ENCODE peak calls at places on chromosome 1, in six cellular contexts. N is heart left ventricle, O is IMR-90, T is suprapubic skin, W is body of pancreas, P is adrenal gland. X is an unnamed sample. For H3K9me3, the result is how much of the 10 kb centered on the place peaks cover.

GRCh38 chr1:101253976-101254660 is 17.3 kb downstream of the S1PR1 start:
- DNase-seq in O (peak), W (no peak), N (no peak), T (no peak), P (peak), X (no peak)

GRCh38 chr1:29991025-29991424 is 732.4 kb downstream of the MATN1 start:
- DNase-seq in T (no peak), N (no peak), O (no peak), W (peak), P (no peak), X (no peak)

GRCh38 chr1:159854693-159855192 is 7.7 kb downstream of the VSIG8 start:
- DNase-seq in T (peak), W (peak), P (peak), N (peak), O (peak), X (peak)

GRCh38 chr1:6393400-6394187 is at the start of gene ACOT7:
- DNase-seq in O (peak), N (peak), W (peak), P (peak), T (peak), X (peak)

GRCh38 chr1:61434276-61434675 is 290.7 kb downstream of the TM2D1 start:
- DNase-seq in P (no peak), N (no peak), W (no peak), O (peak), T (no peak), X (no peak)

GRCh38 chr1:42935313-42935624 is 23.4 kb downstream of the SLC2A1 start:
- DNase-seq in O (no peak), T (peak), W (peak), P (no peak), N (no peak), X (no peak)

GRCh38 chr1:5108740-5109139 is 454.3 kb downstream of the AJAP1 start:
- DNase-seq in W (no peak), O (no peak), T (no peak), P (no peak), N (no peak), X (no peak)

GRCh38 chr1:172357753-172358152 is 62.7 kb upstream of the C1orf105 start:
- DNase-seq in W (no peak), N (no peak), P (no peak), T (no peak), O (no peak), X (no peak)

GRCh38 chr1:53068314-53069084 is 6.5 kb downstream of the PODN start:
- DNase-seq in P (no peak), T (no peak), O (no peak), W (no peak), N (no peak), X (peak)

GRCh38 chr1:162443906-162444305 is 32.0 kb upstream of the SH2D1B start:
- DNase-seq in N (no peak), W (no peak), O (no peak), T (no peak), P (no peak), X (no peak)

GRCh38 chr1:107889524-107889923 is 75.5 kb downstream of the VAV3 start:
- DNase-seq in P (no peak), W (no peak), N (no peak), T (no peak), O (no peak), X (no peak)

GRCh38 chr1:17594690-17595601 is 55.4 kb downstream of the ARHGEF10L start:
- DNase-seq in O (no peak), W (no peak), N (no peak), T (no peak), P (no peak), X (no peak)

GRCh38 chr1:10387611-10388386 is 11.1 kb upstream of the PGD start:
- DNase-seq in T (no peak), N (peak), P (no peak), O (peak), W (peak), X (peak)

GRCh38 chr1:106678661-106679060 is 377.8 kb upstream of the PRMT6 start:
- DNase-seq in W (no peak), T (no peak), N (no peak), P (no peak), O (no peak), X (no peak)
- H3K9me3 ChIP-seq in W (under half), T (under half), N (under half), P (under half), O (under half), X (under half)

DNA sequence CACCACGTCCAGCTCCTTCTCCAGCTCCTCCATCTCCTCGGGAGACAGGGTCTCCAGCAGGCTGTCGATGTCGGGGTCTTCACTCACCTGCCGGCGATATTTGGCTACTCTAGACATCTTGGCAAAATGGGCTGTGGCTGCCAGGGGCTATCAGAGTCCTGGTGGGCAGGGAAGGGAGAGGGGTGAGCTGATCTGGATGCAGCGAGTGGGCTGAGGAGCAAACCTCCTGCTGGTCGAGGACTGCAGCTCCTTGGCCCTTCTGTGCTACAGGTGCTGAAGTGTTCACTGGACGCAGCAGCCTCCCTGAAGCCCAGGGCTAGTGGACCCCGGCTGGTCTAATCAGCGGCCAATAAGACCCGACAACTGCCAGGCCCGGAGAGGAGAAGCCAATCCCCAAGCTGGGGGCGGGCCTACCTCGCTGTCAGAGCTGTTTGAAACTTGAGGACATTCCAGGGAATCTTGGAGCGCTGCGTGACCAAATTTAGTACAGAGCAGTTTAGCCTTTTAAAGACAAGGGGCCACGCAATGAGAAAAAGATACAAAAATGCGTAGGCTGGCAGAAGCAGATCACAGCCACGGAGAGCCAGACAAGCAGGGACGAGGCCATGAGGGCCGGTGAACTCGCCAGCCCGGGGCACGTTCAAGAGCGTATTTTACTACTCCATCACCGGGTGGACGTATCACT is at the start of gene LMOD1:
- DNase-seq in T (peak), W (peak), O (peak), N (peak), P (peak), X (peak)
- TF ChIP-seq POLR2A in T (no peak), W (peak), O (peak), N (peak), P (peak), X (peak)

DNA sequence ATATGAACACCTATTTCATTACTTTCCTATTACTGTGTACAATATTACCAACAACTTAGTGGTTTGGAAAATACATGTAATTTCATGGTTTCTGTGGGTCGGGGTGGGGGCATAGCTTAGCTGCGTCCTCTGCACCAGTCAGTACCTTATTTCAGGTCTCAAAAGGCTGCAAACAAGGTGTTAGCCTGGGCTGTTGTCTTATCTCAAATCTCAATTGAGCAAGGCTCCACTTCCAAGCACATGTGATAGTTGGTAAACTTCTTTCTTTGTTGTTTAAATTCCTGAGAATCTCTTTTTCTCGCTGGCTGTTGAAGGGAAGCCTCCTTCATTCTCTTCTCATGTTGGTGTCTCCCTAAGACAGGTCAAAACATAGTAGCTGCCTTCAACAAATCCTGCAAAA is 485.4 kb downstream of the AMY1C start:
- DNase-seq in W (no peak), N (no peak), O (no peak), T (no peak), P (no peak), X (no peak)
- H3K9me3 ChIP-seq in W (under half), N (under half), O (under half), T (under half), P (under half), X (under half)

GRCh38 chr1:24413350-24414163 is at the start of gene STPG1:
- DNase-seq in O (peak), N (peak), T (peak), W (peak), P (peak), X (peak)
- TF ChIP-seq POLR2A in O (peak), N (peak), T (no peak), W (peak), P (peak), X (no peak)

GRCh38 chr1:2867087-2867425 is 65.6 kb upstream of the TTC34 start:
- DNase-seq in N (no peak), T (no peak), O (no peak), P (no peak), W (no peak), X (no peak)

GRCh38 chr1:2866415-2867086 is 65.1 kb upstream of the TTC34 start:
- DNase-seq in N (no peak), O (no peak), P (no peak), T (no peak), W (no peak), X (no peak)

GRCh38 chr1:2871246-2871815 is 69.8 kb upstream of the TTC34 start:
- DNase-seq in N (no peak), O (no peak), T (no peak), W (no peak), P (no peak), X (no peak)

GRCh38 chr1:2867861-2868260 is 66.4 kb upstream of the TTC34 start:
- DNase-seq in N (no peak), O (no peak), T (no peak), P (no peak), W (no peak), X (no peak)

GRCh38 chr1:2868571-2868970 is 67.1 kb upstream of the TTC34 start:
- DNase-seq in P (no peak), T (no peak), O (no peak), W (no peak), N (no peak), X (no peak)
- H3K9me3 ChIP-seq in P (under half), T (under half), O (half or more), W (under half), N (under half), X (under half)

GRCh38 chr1:205319081-205320018 is 2.2 kb downstream of the NUAK2 start:
- DNase-seq in W (peak), N (peak), O (peak), P (peak), T (peak), X (peak)
- TF ChIP-seq POLR2A in W (peak), N (no peak), O (no peak), P (peak), T (no peak), X (no peak)

GRCh38 chr1:90724361-90724760 is 7.3 kb upstream of the BARHL2 start:
- DNase-seq in W (no peak), N (no peak), P (no peak), T (no peak), O (no peak), X (no peak)
- H3K9me3 ChIP-seq in W (under half), N (under half), P (under half), T (under half), O (under half), X (under half)

DNA sequence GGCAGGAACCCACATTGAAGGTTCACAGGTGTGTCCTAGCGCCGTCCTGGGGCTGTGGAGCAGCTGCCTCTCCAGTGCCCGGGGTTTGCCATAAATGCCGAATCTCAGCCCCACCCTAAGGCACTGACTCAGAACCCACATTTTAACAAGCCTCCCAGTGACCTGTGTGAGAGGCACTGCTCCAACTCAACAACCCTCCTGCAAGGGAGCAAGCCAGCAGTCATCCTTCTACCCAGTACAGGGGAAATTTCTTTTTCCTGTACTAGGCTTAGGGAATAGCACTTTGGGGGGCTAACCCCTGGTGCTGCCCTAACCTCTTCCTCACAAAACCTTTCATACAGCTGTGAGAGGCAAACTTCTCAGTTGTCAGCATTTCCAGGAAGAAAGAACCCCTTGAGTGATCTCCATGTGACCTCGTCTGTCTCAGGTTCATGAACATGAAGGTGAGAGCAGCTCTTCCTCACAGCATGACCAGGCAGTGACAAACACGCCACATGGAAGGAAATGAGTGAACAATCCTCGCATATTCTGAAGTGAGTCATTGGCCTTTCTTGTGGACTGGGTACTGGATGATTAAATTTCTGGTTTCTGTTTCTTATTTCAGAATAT is 11.4 kb upstream of the BCAR3 start:
- DNase-seq in O (peak), P (no peak), T (no peak), W (no peak), N (no peak), X (no peak)
- TF ChIP-seq POLR2A in O (no peak), P (no peak), T (no peak), W (no peak), N (no peak), X (no peak)